ENCODE peak calls at places on chromosomes 4 and X, in ten cellular contexts. W is tibial artery; Y is hepatocyte; T is astrocyte; P is CD8-positive, alpha-beta memory T cell; C is left ventricle myocardium inferior; U is aorta; G is heart left ventricle; V is Karpas-422; I is testis. E is an unnamed sample.

GRCh38 chrX:118493653-118494297 is 1.8 kb upstream of the DOCK11 start:
- DNase-seq in V (no peak), P (no peak), I (no peak), G (no peak), W (no peak), T (no peak), U (no peak), C (no peak), Y (no peak), E (no peak)

GRCh38 chrX:47321386-47321785 is 49.0 kb upstream of the ZNF157 start:
- DNase-seq in U (peak; percentile 81), P (no peak), I (peak; percentile 86), Y (peak; percentile 85), G (peak; percentile 50), T (peak; percentile 45), C (peak; percentile 27), V (no peak), W (peak; percentile 21), E (no peak)

GRCh38 chrX:44997282-44997813 is 124.4 kb downstream of the KDM6A start:
- DNase-seq in I (no peak), T (no peak), Y (no peak), W (no peak), P (no peak), C (no peak), V (no peak), G (no peak), U (no peak), E (no peak)

GRCh38 chr4:99843413-99843812 is 26.8 kb downstream of the DAPP1 start:
- DNase-seq in V (no peak), P (no peak), I (no peak), G (no peak), T (no peak), W (no peak), U (no peak), C (no peak), Y (no peak), E (no peak)

GRCh38 chrX:136318895-136319597 is 18.3 kb downstream of the ADGRG4 start:
- DNase-seq in C (no peak), Y (no peak), P (no peak), U (no peak), I (no peak), T (no peak), G (no peak), W (no peak), V (no peak), E (no peak)

GRCh38 chr4:157664726-157665125 is 444.2 kb downstream of the GRIA2 start:
- DNase-seq in T (peak; percentile 71), I (no peak), V (no peak), W (no peak), C (no peak), U (no peak), Y (no peak), P (no peak), G (no peak), E (no peak)

GRCh38 chrX:70476934-70477733 is 32.5 kb downstream of the DLG3 start:
- DNase-seq in T (peak; percentile 71), C (no peak), Y (peak; percentile 58), W (peak; percentile 52), G (no peak), V (no peak), U (no peak), P (no peak), I (no peak), E (no peak)

GRCh38 chr4:85565761-85566480 is 91.0 kb downstream of the ARHGAP24 start:
- DNase-seq in I (no peak), G (no peak), C (no peak), Y (no peak), V (no peak), W (no peak), P (no peak), U (no peak), T (peak; percentile 77), E (no peak)

GRCh38 chr4:42397635-42398447 is 553 bp downstream of the SHISA3 start:
- DNase-seq in V (no peak), I (no peak), W (no peak), T (peak; percentile 17), P (no peak), G (no peak), C (peak; percentile 28), U (no peak), Y (peak; percentile 18), E (no peak)

GRCh38 chr4:76696109-76696508 is 201.8 kb downstream of the SOWAHB start:
- DNase-seq in C (no peak), V (no peak), U (no peak), W (no peak), I (no peak), T (peak; percentile 62), P (no peak), Y (no peak), G (no peak), E (peak; percentile 79)

GRCh38 chrX:3820170-3820569 is 106.7 kb upstream of the PRKX start:
- DNase-seq in U (no peak), W (no peak), P (no peak), Y (peak; percentile 36), V (peak; percentile 32), T (peak; percentile 86), C (no peak), G (no peak), I (no peak), E (no peak)

GRCh38 chr4:8682725-8683124 is 90.2 kb downstream of the CPZ start:
- DNase-seq in T (no peak), V (no peak), U (no peak), I (no peak), W (no peak), P (no peak), C (no peak), G (no peak), Y (no peak), E (no peak)

GRCh38 chr4:121675715-121676114 is 21.1 kb downstream of the ANXA5 start:
- DNase-seq in U (no peak), C (no peak), T (no peak), Y (peak; percentile 64), P (no peak), V (no peak), W (no peak), G (no peak), I (no peak), E (no peak)

DNA sequence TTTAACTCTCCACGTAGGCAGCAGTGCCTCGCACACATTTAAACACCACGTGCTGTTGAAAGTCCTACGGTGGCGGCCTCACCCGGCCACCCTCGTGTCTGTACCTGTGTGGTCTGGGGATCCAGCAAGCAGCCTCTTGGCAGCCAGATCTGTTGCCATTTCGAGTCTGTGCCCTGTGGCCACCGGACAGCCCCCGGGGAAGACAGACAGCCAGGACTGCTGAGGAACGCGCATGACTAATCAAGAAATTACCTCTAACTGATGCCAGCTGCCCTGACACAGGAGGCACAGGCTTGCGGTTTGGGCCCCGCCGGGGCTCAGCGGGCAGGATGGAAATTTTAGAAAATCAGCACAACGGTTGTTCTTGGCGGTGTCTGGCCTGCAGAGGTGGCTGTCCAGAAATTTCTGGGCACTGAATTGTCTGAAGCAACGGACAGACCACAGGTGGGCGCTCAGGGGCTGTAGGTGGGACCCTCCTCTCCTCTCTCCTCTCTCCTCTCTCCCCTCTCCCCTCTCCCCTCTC is 15.6 kb upstream of the ASMTL start:
- DNase-seq in C (no peak), U (peak; percentile 66), P (peak; percentile 69), I (peak; percentile 14), V (peak; percentile 96), W (no peak), G (peak; percentile 4), Y (no peak), T (peak; percentile 35), E (no peak)
- H3K4me1 ChIP-seq in C (peaks cover 4% of the 10 kb centered on the region), U (no peaks in the 10 kb centered on the region), P (peaks cover 91% of the 10 kb centered on the region), I (no peaks in the 10 kb centered on the region), V (peaks cover 58% of the 10 kb centered on the region), W (no peaks in the 10 kb centered on the region), G (no peaks in the 10 kb centered on the region), Y (no peaks in the 10 kb centered on the region), T (peaks cover 1% of the 10 kb centered on the region), E (peaks cover 5% of the 10 kb centered on the region)

GRCh38 chrX:27884654-27885053 is 76.9 kb downstream of the MAGEB10 start:
- DNase-seq in I (peak; percentile 12), V (no peak), C (no peak), G (no peak), Y (no peak), W (no peak), U (no peak), P (no peak), T (no peak), E (no peak)
- H3K27me3 ChIP-seq in I (no peaks in the 10 kb centered on the region), V (no peaks in the 10 kb centered on the region), C (no peaks in the 10 kb centered on the region), G (no peaks in the 10 kb centered on the region), Y (no peaks in the 10 kb centered on the region), W (no peaks in the 10 kb centered on the region), U (no peaks in the 10 kb centered on the region), P (no peaks in the 10 kb centered on the region), T (no peaks in the 10 kb centered on the region), E (peaks cover 3% of the 10 kb centered on the region)

GRCh38 chrX:71954458-71954857 is 43.8 kb downstream of the NHSL2 start:
- DNase-seq in U (no peak), V (no peak), T (no peak), C (no peak), W (no peak), I (no peak), G (no peak), P (no peak), Y (no peak), E (no peak)
- H3K4me1 ChIP-seq in U (no peaks in the 10 kb centered on the region), V (no peaks in the 10 kb centered on the region), T (peaks cover 12% of the 10 kb centered on the region), C (peaks cover 8% of the 10 kb centered on the region), W (no peaks in the 10 kb centered on the region), I (no peaks in the 10 kb centered on the region), G (no peaks in the 10 kb centered on the region), P (no peaks in the 10 kb centered on the region), Y (no peaks in the 10 kb centered on the region), E (peaks cover 2% of the 10 kb centered on the region)

GRCh38 chrX:22135171-22135711 is 103.1 kb downstream of the PHEX start:
- DNase-seq in C (no peak), W (no peak), U (no peak), P (no peak), Y (no peak), T (peak; percentile 42), I (no peak), V (no peak), G (no peak), E (no peak)

GRCh38 chrX:22128961-22129360 is 96.8 kb downstream of the PHEX start:
- DNase-seq in I (no peak), P (no peak), Y (no peak), W (no peak), G (no peak), V (no peak), U (no peak), C (no peak), T (no peak), E (no peak)

GRCh38 chrX:22136711-22137110 is 104.6 kb downstream of the PHEX start:
- DNase-seq in W (no peak), Y (no peak), G (no peak), P (no peak), C (no peak), T (no peak), V (no peak), I (no peak), U (no peak), E (no peak)

GRCh38 chrX:22135994-22136684 is 104.0 kb downstream of the PHEX start:
- DNase-seq in W (no peak), Y (peak; percentile 65), T (peak; percentile 68), I (peak; percentile 23), C (no peak), V (peak; percentile 80), U (no peak), P (no peak), G (no peak), E (no peak)

DNA sequence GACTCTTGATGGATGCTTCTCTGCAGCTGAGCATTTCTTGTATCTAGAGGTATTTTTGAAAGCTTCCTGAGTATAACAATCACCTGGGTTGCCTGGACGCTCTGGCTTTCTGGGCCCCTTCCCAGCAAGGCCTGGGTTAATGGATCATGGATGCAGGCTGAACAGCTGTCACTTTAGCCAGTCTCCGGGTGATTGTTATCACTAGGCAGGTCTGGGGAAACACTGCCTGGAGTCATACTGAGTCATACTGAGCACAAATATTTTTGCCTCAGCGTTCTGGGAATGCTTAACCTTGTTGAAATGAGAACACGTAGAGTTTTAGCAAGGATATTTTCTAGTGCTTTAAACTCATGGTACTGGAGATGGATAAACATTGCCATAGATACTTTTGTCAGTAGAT is 102.6 kb downstream of the PHEX start:
- DNase-seq in Y (peak; percentile 39), I (no peak), V (no peak), T (peak; percentile 72), U (no peak), G (no peak), C (no peak), W (no peak), P (no peak), E (no peak)
- H3K27me3 ChIP-seq in Y (no peaks in the 10 kb centered on the region), I (no peaks in the 10 kb centered on the region), V (no peaks in the 10 kb centered on the region), T (no peaks in the 10 kb centered on the region), U (no peaks in the 10 kb centered on the region), G (no peaks in the 10 kb centered on the region), C (no peaks in the 10 kb centered on the region), W (no peaks in the 10 kb centered on the region), P (no peaks in the 10 kb centered on the region), E (no peaks in the 10 kb centered on the region)